ENCODE peak calls at places on chromosomes 16 and 17, in five cellular contexts. T is fibroblast of the aortic adventitia, S is NCI-H510A treated with DMSO at 0.1 percent for 48 hours, B is anterior cingulate cortex, U is mesothelial cell of epicardium. V is an unnamed sample.

GRCh38 chr17:9783012-9783411 is 8.4 kb downstream of the DHRS7C start:
- DNase-seq in T (no peak), S (no peak), B (no peak), U (no peak), V (no peak)

GRCh38 chr17:2903193-2903974 is 107.1 kb downstream of the RAP1GAP2 start:
- DNase-seq in T (no peak), S (peak; percentile 70), B (no peak), U (no peak), V (no peak)

GRCh38 chr17:39904990-39905288 is 13.5 kb downstream of the GSDMB start:
- DNase-seq in T (no peak), S (no peak), B (no peak), U (peak; percentile 19), V (no peak)

GRCh38 chr16:66925322-66925840 is at the start of gene RRAD:
- DNase-seq in T (peak; percentile 64), S (no peak), B (no peak), U (no peak), V (no peak)

GRCh38 chr16:3235856-3236669 is 1.1 kb upstream of the ZNF200 start:
- DNase-seq in T (no peak), S (peak; percentile 33), B (no peak), U (no peak), V (peak; percentile 5)

GRCh38 chr17:9729034-9729650 is 62.2 kb downstream of the DHRS7C start:
- DNase-seq in T (peak; percentile 42), S (peak; percentile 2), B (no peak), U (no peak), V (no peak)

GRCh38 chr17:7173687-7174602 is 5.2 kb downstream of the ASGR1 start:
- DNase-seq in T (no peak), S (no peak), B (no peak), U (peak; percentile 44), V (peak; percentile 15)

GRCh38 chr17:83192161-83192788 is 112.9 kb downstream of the METRNL start:
- DNase-seq in T (peak; percentile 50), S (no peak), B (no peak), U (peak; percentile 25), V (no peak)

GRCh38 chr17:61474235-61474927 is 22.2 kb downstream of the TBX4 start:
- DNase-seq in T (peak; percentile 68), S (no peak), B (no peak), U (no peak), V (no peak)

GRCh38 chr16:28321700-28322411 is 29.5 kb downstream of the SBK1 start:
- DNase-seq in T (peak; percentile 22), S (no peak), B (no peak), U (no peak), V (no peak)

V was measured in effector CD8-positive, alpha-beta T cell.